ENCODE peak calls at places on chromosomes 16 and 17, in five cellular contexts. One of them, this sample, is unnamed.

GRCh38 chr16:31414706-31415105 is 13.5 kb downstream of the COX6A2 start:
- DNase-seq in hepatic stellate cell: no peak
- DNase-seq in activated CD8-positive, alpha-beta T cell treated with anti-CD3 and anti-CD28 coated beads for 36 hours: peak; percentile 35
- DNase-seq in ecto neural progenitor cell: no peak
- DNase-seq in psoas muscle: no peak
- DNase-seq in this sample: no peak

GRCh38 chr16:51939371-51940005 is 607.5 kb downstream of the TOX3 start:
- DNase-seq in hepatic stellate cell: no peak
- DNase-seq in activated CD8-positive, alpha-beta T cell treated with anti-CD3 and anti-CD28 coated beads for 36 hours: no peak
- DNase-seq in ecto neural progenitor cell: no peak
- DNase-seq in psoas muscle: no peak
- DNase-seq in this sample: no peak

GRCh38 chr16:48244863-48245195 is 729 bp downstream of the LONP2 start:
- DNase-seq in hepatic stellate cell: no peak
- DNase-seq in activated CD8-positive, alpha-beta T cell treated with anti-CD3 and anti-CD28 coated beads for 36 hours: no peak
- DNase-seq in ecto neural progenitor cell: no peak
- DNase-seq in psoas muscle: no peak
- DNase-seq in this sample: no peak

GRCh38 chr17:55735784-55736405 is 13.2 kb upstream of the TMEM100 start:
- DNase-seq in hepatic stellate cell: peak; percentile 24
- DNase-seq in activated CD8-positive, alpha-beta T cell treated with anti-CD3 and anti-CD28 coated beads for 36 hours: peak; percentile 51
- DNase-seq in ecto neural progenitor cell: no peak
- DNase-seq in psoas muscle: no peak
- DNase-seq in this sample: no peak

GRCh38 chr16:24839347-24839972 is 6.3 kb upstream of the SLC5A11 start:
- DNase-seq in hepatic stellate cell: no peak
- DNase-seq in activated CD8-positive, alpha-beta T cell treated with anti-CD3 and anti-CD28 coated beads for 36 hours: no peak
- DNase-seq in ecto neural progenitor cell: no peak
- DNase-seq in psoas muscle: no peak
- DNase-seq in this sample: no peak

GRCh38 chr16:83706394-83706793 is 101.4 kb upstream of the HSBP1 start:
- DNase-seq in hepatic stellate cell: peak; percentile 46
- DNase-seq in activated CD8-positive, alpha-beta T cell treated with anti-CD3 and anti-CD28 coated beads for 36 hours: no peak
- DNase-seq in ecto neural progenitor cell: no peak
- DNase-seq in psoas muscle: no peak
- DNase-seq in this sample: no peak

GRCh38 chr16:72645526-72645925 is 402.4 kb downstream of the ZFHX3 start:
- DNase-seq in hepatic stellate cell: no peak
- DNase-seq in activated CD8-positive, alpha-beta T cell treated with anti-CD3 and anti-CD28 coated beads for 36 hours: no peak
- DNase-seq in ecto neural progenitor cell: no peak
- DNase-seq in psoas muscle: no peak
- DNase-seq in this sample: no peak

GRCh38 chr17:51355314-51356083 is 95.2 kb downstream of the UTP18 start:
- DNase-seq in hepatic stellate cell: no peak
- DNase-seq in activated CD8-positive, alpha-beta T cell treated with anti-CD3 and anti-CD28 coated beads for 36 hours: no peak
- DNase-seq in ecto neural progenitor cell: no peak
- DNase-seq in psoas muscle: no peak
- DNase-seq in this sample: no peak

GRCh38 chr17:76102944-76103273 is 678 bp downstream of the EXOC7 start:
- DNase-seq in hepatic stellate cell: no peak
- DNase-seq in activated CD8-positive, alpha-beta T cell treated with anti-CD3 and anti-CD28 coated beads for 36 hours: no peak
- DNase-seq in ecto neural progenitor cell: no peak
- DNase-seq in psoas muscle: no peak
- DNase-seq in this sample: no peak

GRCh38 chr16:31351937-31352315 is 3.0 kb upstream of the ITGAX start:
- DNase-seq in hepatic stellate cell: no peak
- DNase-seq in activated CD8-positive, alpha-beta T cell treated with anti-CD3 and anti-CD28 coated beads for 36 hours: peak; percentile 70
- DNase-seq in ecto neural progenitor cell: no peak
- DNase-seq in psoas muscle: no peak
- DNase-seq in this sample: no peak

GRCh38 chr16:11315499-11315898 is 29.8 kb upstream of the RMI2 start:
- DNase-seq in hepatic stellate cell: no peak
- DNase-seq in activated CD8-positive, alpha-beta T cell treated with anti-CD3 and anti-CD28 coated beads for 36 hours: no peak
- DNase-seq in ecto neural progenitor cell: peak; percentile 81
- DNase-seq in psoas muscle: no peak
- DNase-seq in this sample: no peak

GRCh38 chr16:4507588-4508345 is 30.8 kb downstream of the CDIP1 start:
- DNase-seq in hepatic stellate cell: no peak
- DNase-seq in activated CD8-positive, alpha-beta T cell treated with anti-CD3 and anti-CD28 coated beads for 36 hours: no peak
- DNase-seq in ecto neural progenitor cell: no peak
- DNase-seq in psoas muscle: no peak
- DNase-seq in this sample: no peak

GRCh38 chr17:9860851-9861250 is 35.1 kb downstream of the GLP2R start:
- DNase-seq in hepatic stellate cell: no peak
- DNase-seq in activated CD8-positive, alpha-beta T cell treated with anti-CD3 and anti-CD28 coated beads for 36 hours: no peak
- DNase-seq in ecto neural progenitor cell: no peak
- DNase-seq in psoas muscle: no peak
- DNase-seq in this sample: no peak

GRCh38 chr17:42675984-42676423 is 790 bp downstream of the PLEKHH3 start:
- DNase-seq in hepatic stellate cell: peak; percentile 73
- DNase-seq in activated CD8-positive, alpha-beta T cell treated with anti-CD3 and anti-CD28 coated beads for 36 hours: no peak
- DNase-seq in ecto neural progenitor cell: peak; percentile 83
- DNase-seq in psoas muscle: peak; percentile 68
- DNase-seq in this sample: no peak

GRCh38 chr16:51465026-51465425 is 314.0 kb upstream of the SALL1 start:
- DNase-seq in hepatic stellate cell: peak; percentile 13
- DNase-seq in activated CD8-positive, alpha-beta T cell treated with anti-CD3 and anti-CD28 coated beads for 36 hours: no peak
- DNase-seq in ecto neural progenitor cell: no peak
- DNase-seq in psoas muscle: no peak
- DNase-seq in this sample: no peak

GRCh38 chr17:47204722-47205418 is 4.3 kb upstream of the MYL4 start:
- DNase-seq in hepatic stellate cell: peak; percentile 39
- DNase-seq in activated CD8-positive, alpha-beta T cell treated with anti-CD3 and anti-CD28 coated beads for 36 hours: peak; percentile 42
- DNase-seq in ecto neural progenitor cell: peak; percentile 46
- DNase-seq in psoas muscle: peak; percentile 29
- DNase-seq in this sample: peak; percentile 32

GRCh38 chr17:74417178-74418045 is 14.5 kb upstream of the GPRC5C start:
- DNase-seq in hepatic stellate cell: no peak
- DNase-seq in activated CD8-positive, alpha-beta T cell treated with anti-CD3 and anti-CD28 coated beads for 36 hours: peak; percentile 27
- DNase-seq in ecto neural progenitor cell: no peak
- DNase-seq in psoas muscle: peak; percentile 42
- DNase-seq in this sample: peak; percentile 79

GRCh38 chr16:66849021-66849420 is 4.8 kb downstream of the CA7 start:
- DNase-seq in hepatic stellate cell: no peak
- DNase-seq in activated CD8-positive, alpha-beta T cell treated with anti-CD3 and anti-CD28 coated beads for 36 hours: no peak
- DNase-seq in ecto neural progenitor cell: no peak
- DNase-seq in psoas muscle: no peak
- DNase-seq in this sample: no peak

GRCh38 chr17:47745037-47745380 is 12.0 kb downstream of the TBX21 start:
- DNase-seq in hepatic stellate cell: no peak
- DNase-seq in activated CD8-positive, alpha-beta T cell treated with anti-CD3 and anti-CD28 coated beads for 36 hours: no peak
- DNase-seq in ecto neural progenitor cell: no peak
- DNase-seq in psoas muscle: no peak
- DNase-seq in this sample: no peak

GRCh38 chr17:1060991-1061390 is 64.1 kb downstream of the TIMM22 start:
- DNase-seq in hepatic stellate cell: peak; percentile 92
- DNase-seq in activated CD8-positive, alpha-beta T cell treated with anti-CD3 and anti-CD28 coated beads for 36 hours: peak; percentile 68
- DNase-seq in ecto neural progenitor cell: no peak
- DNase-seq in psoas muscle: peak; percentile 91
- DNase-seq in this sample: peak; percentile 81

GRCh38 chr16:48277158-48277557 is 29.8 kb upstream of the ABCC11 start:
- DNase-seq in hepatic stellate cell: no peak
- DNase-seq in activated CD8-positive, alpha-beta T cell treated with anti-CD3 and anti-CD28 coated beads for 36 hours: no peak
- DNase-seq in ecto neural progenitor cell: no peak
- DNase-seq in psoas muscle: no peak
- DNase-seq in this sample: no peak

GRCh38 chr17:77092025-77092424 is 48.7 kb upstream of the SEC14L1 start:
- DNase-seq in hepatic stellate cell: no peak
- DNase-seq in activated CD8-positive, alpha-beta T cell treated with anti-CD3 and anti-CD28 coated beads for 36 hours: no peak
- DNase-seq in ecto neural progenitor cell: no peak
- DNase-seq in psoas muscle: no peak
- DNase-seq in this sample: no peak

GRCh38 chr16:83995756-83996155 is 27.7 kb downstream of the NECAB2 start:
- DNase-seq in hepatic stellate cell: no peak
- DNase-seq in activated CD8-positive, alpha-beta T cell treated with anti-CD3 and anti-CD28 coated beads for 36 hours: peak; percentile 20
- DNase-seq in ecto neural progenitor cell: peak; percentile 77
- DNase-seq in psoas muscle: no peak
- DNase-seq in this sample: no peak

GRCh38 chr16:57703416-57704010 is 8.9 kb downstream of the DRC7 start:
- DNase-seq in hepatic stellate cell: no peak
- DNase-seq in activated CD8-positive, alpha-beta T cell treated with anti-CD3 and anti-CD28 coated beads for 36 hours: no peak
- DNase-seq in ecto neural progenitor cell: no peak
- DNase-seq in psoas muscle: no peak
- DNase-seq in this sample: no peak

GRCh38 chr16:83915081-83915480 is 16.2 kb downstream of the MLYCD start:
- DNase-seq in hepatic stellate cell: no peak
- DNase-seq in activated CD8-positive, alpha-beta T cell treated with anti-CD3 and anti-CD28 coated beads for 36 hours: no peak
- DNase-seq in ecto neural progenitor cell: no peak
- DNase-seq in psoas muscle: no peak
- DNase-seq in this sample: no peak

GRCh38 chr17:38416840-38417209 is 11.4 kb upstream of the ARHGAP23 start:
- DNase-seq in hepatic stellate cell: no peak
- DNase-seq in activated CD8-positive, alpha-beta T cell treated with anti-CD3 and anti-CD28 coated beads for 36 hours: no peak
- DNase-seq in ecto neural progenitor cell: no peak
- DNase-seq in psoas muscle: no peak
- DNase-seq in this sample: no peak

This sample was measured in gastrocnemius medialis.